ENCODE peak calls at places on chromosomes 7 and 10, in ten cellular contexts. T is left ventricle myocardium inferior; Y is upper lobe of right lung; E is right lobe of liver; J is tibial nerve; G is CD8-positive, alpha-beta T cell; P is pancreas; D is RWPE1; V is hepatocyte; Q is cardiac muscle cell. M is an unnamed sample.

GRCh38 chr10:100267237-100268104 is at the start of gene CWF19L1:
- DNase-seq in V (peak; percentile 89), Q (peak; percentile 85), T (peak; percentile 88), D (peak; percentile 88), P (peak; percentile 89), Y (peak; percentile 92), J (peak; percentile 65), E (peak; percentile 85), G (peak; percentile 70), M (peak; percentile 92)

GRCh38 chr7:2034291-2035201 is 198.2 kb downstream of the MAD1L1 start:
- DNase-seq in T (peak; percentile 1), J (no peak), P (no peak), Q (no peak), Y (peak; percentile 32), G (no peak), V (no peak), D (no peak), E (no peak), M (peak; percentile 7)

GRCh38 chr7:137462074-137462715 is 118.7 kb upstream of the PTN start:
- DNase-seq in Q (no peak), G (no peak), D (no peak), Y (no peak), J (no peak), T (no peak), E (no peak), V (no peak), P (no peak), M (no peak)

GRCh38 chr7:130377178-130377577 is 3.1 kb upstream of the CPA1 start:
- DNase-seq in V (no peak), Y (no peak), E (no peak), T (no peak), J (no peak), Q (no peak), D (no peak), G (no peak), P (no peak), M (no peak)

GRCh38 chr7:79528421-79528820 is 75.0 kb upstream of the MAGI2 start:
- DNase-seq in T (no peak), G (no peak), J (no peak), P (no peak), Y (no peak), V (no peak), D (peak; percentile 79), Q (no peak), E (no peak), M (no peak)

GRCh38 chr10:114687459-114687858 is 29.4 kb upstream of the ABLIM1 start:
- DNase-seq in T (no peak), D (no peak), P (no peak), E (no peak), G (no peak), Q (no peak), J (no peak), Y (no peak), V (no peak), M (no peak)

GRCh38 chr10:69261184-69261583 is 17.1 kb upstream of the HK1 start:
- DNase-seq in D (no peak), V (no peak), J (no peak), Q (no peak), E (no peak), Y (no peak), G (no peak), T (no peak), P (no peak), M (no peak)

GRCh38 chr10:102120987-102121738 is 995 bp upstream of the LDB1 start:
- DNase-seq in D (no peak), P (peak; percentile 52), Q (peak; percentile 74), Y (peak; percentile 76), G (peak; percentile 24), T (peak; percentile 49), J (peak; percentile 26), E (peak; percentile 38), V (peak; percentile 85), M (peak; percentile 73)

GRCh38 chr7:100897111-100897608 is 1.5 kb upstream of the ACHE start:
- DNase-seq in G (no peak), V (peak; percentile 77), E (peak; percentile 64), J (no peak), P (peak; percentile 70), Y (peak; percentile 79), Q (peak; percentile 56), T (peak; percentile 44), D (no peak), M (peak; percentile 77)

GRCh38 chr10:11197266-11197712 is 179.6 kb downstream of the CELF2 start:
- DNase-seq in P (peak; percentile 38), Y (peak; percentile 67), T (peak; percentile 52), J (peak; percentile 30), D (no peak), E (no peak), G (no peak), Q (no peak), V (peak; percentile 53), M (peak; percentile 29)

GRCh38 chr10:124983321-124983720 is 41.4 kb downstream of the ZRANB1 start:
- DNase-seq in J (no peak), E (no peak), Q (no peak), T (no peak), D (no peak), Y (no peak), V (no peak), G (no peak), P (no peak), M (no peak)

DNA sequence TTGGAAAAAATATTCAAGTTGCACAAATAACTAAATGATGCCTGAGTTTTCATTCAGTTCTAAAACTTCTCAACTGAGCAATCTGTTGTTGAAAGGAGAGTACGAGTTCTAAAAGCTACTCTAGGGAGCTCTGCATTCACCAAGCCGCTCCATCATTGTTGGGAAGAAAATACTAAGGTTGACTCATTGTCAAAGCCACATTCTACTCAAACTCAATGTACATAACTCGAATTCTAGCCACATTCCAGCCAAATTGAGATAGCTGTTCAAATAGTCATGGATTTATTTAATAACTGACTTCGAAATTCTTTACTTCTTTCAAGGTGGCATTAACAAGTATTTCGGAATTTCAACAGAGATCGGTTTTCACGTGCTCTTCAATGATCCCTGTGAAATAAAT is 63.4 kb downstream of the KIAA1217 start:
- DNase-seq in Y (no peak), P (no peak), T (no peak), D (no peak), V (no peak), G (no peak), E (no peak), J (no peak), Q (no peak), M (no peak)
- H3K27ac ChIP-seq in Y (no peak overlapping the region), P (no peak overlapping the region), T (no peak overlapping the region), D (no peak overlapping the region), V (no peak overlapping the region), G (no peak overlapping the region), E (no peak overlapping the region), J (no peak overlapping the region), Q (no peak overlapping the region), M (peak overlapping the region; percentile 59)

GRCh38 chr10:110852255-110852896 is 19.4 kb upstream of the PDCD4 start:
- DNase-seq in Y (no peak), G (no peak), Q (no peak), E (peak; percentile 76), P (peak; percentile 81), V (peak; percentile 78), T (no peak), D (peak; percentile 97), J (no peak), M (no peak)
- TF ChIP-seq CTCF in Y (no peak), G (no peak), Q (no peak), E (no peak), P (no peak), V (no peak), T (no peak), D (no peak), J (no peak), M (no peak)

GRCh38 chr7:47330026-47330425 is 251.9 kb downstream of the TNS3 start:
- DNase-seq in Y (no peak), G (no peak), P (no peak), T (no peak), D (no peak), J (no peak), E (no peak), Q (no peak), V (no peak), M (no peak)

GRCh38 chr7:47327698-47328391 is 254.1 kb downstream of the TNS3 start:
- DNase-seq in D (peak; percentile 72), E (peak; percentile 63), P (peak; percentile 59), V (peak; percentile 92), T (peak; percentile 94), G (no peak), Q (peak; percentile 95), J (peak; percentile 79), Y (peak; percentile 89), M (peak; percentile 83)

GRCh38 chr7:47330561-47331178 is 251.2 kb downstream of the TNS3 start:
- DNase-seq in Q (no peak), Y (no peak), V (no peak), G (no peak), J (no peak), T (no peak), P (no peak), E (no peak), D (no peak), M (no peak)

GRCh38 chr7:47328392-47329319 is 253.3 kb downstream of the TNS3 start:
- DNase-seq in J (no peak), Y (no peak), E (no peak), V (no peak), P (no peak), T (no peak), D (no peak), Q (no peak), G (no peak), M (no peak)

DNA sequence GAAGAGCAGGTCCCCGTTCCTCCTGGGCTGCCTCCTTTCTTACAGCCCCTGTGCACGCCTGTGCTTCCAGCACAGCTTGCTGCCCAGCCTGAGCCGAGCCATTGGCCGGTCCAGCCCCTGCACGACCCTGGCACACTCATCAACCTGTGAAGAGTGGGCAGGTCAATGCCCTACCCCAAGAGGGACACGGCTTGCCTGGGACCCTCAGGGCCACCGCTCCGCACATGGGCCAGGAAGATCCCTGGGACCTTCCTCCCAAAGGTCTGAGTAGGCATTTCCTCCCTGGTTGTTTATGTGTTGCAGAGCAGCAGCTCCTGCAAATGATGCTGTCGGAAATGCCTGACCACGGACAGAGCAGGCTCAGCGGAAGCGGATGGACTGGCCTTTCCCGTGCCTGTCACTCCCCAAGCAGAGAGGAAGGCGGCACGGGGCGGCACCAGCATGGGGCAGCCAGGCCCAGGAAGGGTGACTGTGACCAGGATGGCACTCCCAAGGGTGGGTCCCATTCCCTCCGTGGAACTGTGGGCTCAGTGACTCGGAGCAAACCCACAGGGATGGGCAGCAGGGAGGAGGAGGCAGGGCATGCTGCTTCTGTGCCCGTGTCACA is 252.5 kb downstream of the TNS3 start:
- DNase-seq in E (peak; percentile 45), J (no peak), Q (no peak), P (no peak), T (peak; percentile 40), G (no peak), D (no peak), Y (no peak), V (no peak), M (no peak)
- H3K27ac ChIP-seq in E (peak overlapping the region; percentile 57), J (peak overlapping the region; percentile 85), Q (peak overlapping the region; percentile 98), P (peak overlapping the region; percentile 67), T (peak overlapping the region; percentile 98), G (no peak overlapping the region), D (peak overlapping the region; percentile 95), Y (peak overlapping the region; percentile 81), V (peak overlapping the region; percentile 94), M (peak overlapping the region; percentile 61)

DNA sequence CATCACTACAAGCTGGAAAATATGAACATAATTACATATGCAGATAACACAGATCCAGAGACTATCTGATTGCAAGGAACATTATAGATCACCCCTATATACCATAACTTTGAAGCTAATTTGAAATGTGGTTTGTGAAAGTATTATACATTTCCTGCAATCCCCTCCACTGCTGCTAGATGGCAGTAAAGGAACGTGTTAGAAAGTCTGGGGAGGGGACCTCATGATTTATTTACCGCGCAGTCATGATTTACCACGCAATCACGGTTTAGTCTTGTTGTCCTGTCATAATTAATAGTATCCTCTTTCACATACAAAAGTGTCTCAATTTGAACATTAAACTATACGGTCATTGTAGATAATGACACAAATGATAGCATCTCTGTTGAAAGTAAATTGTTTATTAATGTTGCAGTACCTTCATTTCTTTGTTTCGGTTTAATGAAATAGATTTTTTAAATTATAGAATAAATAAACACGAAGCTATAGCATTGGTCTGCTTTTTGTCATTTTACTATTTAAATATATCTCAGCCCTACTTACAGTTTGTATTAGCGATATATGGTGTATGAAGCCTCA is 145.3 kb upstream of the PRSS1 start:
- DNase-seq in Y (no peak), G (peak; percentile 51), V (peak; percentile 73), P (no peak), D (peak; percentile 65), J (no peak), E (no peak), T (no peak), Q (peak; percentile 73), M (no peak)
- TF ChIP-seq CTCF in Y (peak; percentile 78), G (peak; percentile 68), V (peak; percentile 94), P (peak; percentile 55), D (peak; percentile 94), J (peak; percentile 64), E (peak; percentile 76), T (peak; percentile 80), Q (peak; percentile 88), M (peak; percentile 89)